ENCODE peak calls at places on chromosome 7, in six cellular contexts. B is GM12878, X is GM12891, S is K562, Y is H1, Q is HepG2. T is an unnamed sample.

GRCh38 chr7:157228864-157229422 is 90.2 kb downstream of the UBE3C start:
- DNase-seq in B (no peak), X (no peak), S (peak), Y (no peak), Q (peak), T (no peak)

GRCh38 chr7:39735903-39736302 is 112.5 kb downstream of the RALA start:
- DNase-seq in B (peak), X (no peak), S (peak), Y (no peak), Q (no peak), T (no peak)

GRCh38 chr7:5692112-5692844 is 89.2 kb downstream of the RNF216 start:
- DNase-seq in B (no peak), X (no peak), S (no peak), Y (no peak), Q (peak), T (no peak)

GRCh38 chr7:115060095-115060830 is 138.4 kb downstream of the MDFIC start:
- DNase-seq in B (no peak), X (no peak), S (no peak), Y (no peak), Q (no peak), T (no peak)

GRCh38 chr7:115005942-115006341 is 84.0 kb downstream of the MDFIC start:
- DNase-seq in B (no peak), X (no peak), S (no peak), Y (peak), Q (peak), T (no peak)

GRCh38 chr7:101370836-101371235 is 8.2 kb downstream of the COL26A1 start:
- DNase-seq in B (no peak), X (no peak), S (no peak), Y (no peak), Q (no peak), T (no peak)

GRCh38 chr7:154574235-154574634 is 428.7 kb downstream of the PAXIP1 start:
- DNase-seq in B (no peak), X (no peak), S (no peak), Y (no peak), Q (no peak), T (no peak)

GRCh38 chr7:152137476-152138025 is 112.1 kb downstream of the GALNT11 start:
- DNase-seq in B (no peak), X (no peak), S (no peak), Y (no peak), Q (no peak), T (no peak)

GRCh38 chr7:138918176-138918575 is 63.0 kb downstream of the KIAA1549 start:
- DNase-seq in B (no peak), X (no peak), S (no peak), Y (no peak), Q (no peak), T (no peak)

GRCh38 chr7:129667116-129667515 is 55.6 kb downstream of the NRF1 start:
- DNase-seq in B (no peak), X (no peak), S (no peak), Y (no peak), Q (no peak), T (no peak)

GRCh38 chr7:98515201-98515600 is 101.9 kb upstream of the NPTX2 start:
- DNase-seq in B (no peak), X (no peak), S (no peak), Y (no peak), Q (no peak), T (no peak)

GRCh38 chr7:80548790-80549530 is 37.1 kb upstream of the GNAT3 start:
- DNase-seq in B (no peak), X (no peak), S (no peak), Y (no peak), Q (no peak), T (no peak)

GRCh38 chr7:82805527-82805960 is 357.1 kb downstream of the PCLO start:
- DNase-seq in B (no peak), X (no peak), S (no peak), Y (no peak), Q (peak), T (no peak)

GRCh38 chr7:22860337-22860736 is 37.7 kb upstream of the TOMM7 start:
- DNase-seq in B (no peak), X (no peak), S (no peak), Y (no peak), Q (no peak), T (no peak)

GRCh38 chr7:112255388-112255720 is 48.9 kb downstream of the ZNF277 start:
- DNase-seq in B (no peak), X (no peak), S (no peak), Y (no peak), Q (no peak), T (no peak)

GRCh38 chr7:96241834-96242233 is 80.1 kb downstream of the SLC25A13 start:
- DNase-seq in B (no peak), X (no peak), S (peak), Y (no peak), Q (no peak), T (no peak)

GRCh38 chr7:131154380-131154779 is 173.3 kb upstream of the MKLN1 start:
- DNase-seq in B (no peak), X (no peak), S (no peak), Y (no peak), Q (no peak), T (no peak)

GRCh38 chr7:111903797-111904196 is 302.4 kb downstream of the DOCK4 start:
- DNase-seq in B (no peak), X (no peak), S (no peak), Y (no peak), Q (no peak), T (no peak)

GRCh38 chr7:148264933-148265557 is 325.5 kb upstream of the C7orf33 start:
- DNase-seq in B (no peak), X (no peak), S (peak), Y (no peak), Q (peak), T (no peak)

GRCh38 chr7:22288212-22288611 is 68.7 kb downstream of the RAPGEF5 start:
- DNase-seq in B (no peak), X (no peak), S (no peak), Y (no peak), Q (no peak), T (no peak)

GRCh38 chr7:90957883-90958282 is 306.4 kb upstream of the FZD1 start:
- DNase-seq in B (no peak), X (no peak), S (no peak), Y (no peak), Q (no peak), T (no peak)

GRCh38 chr7:131219277-131220041 is 108.2 kb upstream of the MKLN1 start:
- DNase-seq in B (no peak), X (no peak), S (no peak), Y (no peak), Q (peak), T (no peak)

GRCh38 chr7:120658516-120658915 is 199.4 kb downstream of the TSPAN12 start:
- DNase-seq in B (no peak), X (no peak), S (no peak), Y (no peak), Q (no peak), T (no peak)

GRCh38 chr7:141258559-141258958 is 184.7 kb downstream of the TMEM178B start:
- DNase-seq in B (no peak), X (no peak), S (no peak), Y (no peak), Q (no peak), T (no peak)

GRCh38 chr7:74178632-74179031 is 4.5 kb downstream of the EIF4H start:
- DNase-seq in B (no peak), X (no peak), S (no peak), Y (no peak), Q (no peak), T (no peak)

GRCh38 chr7:26202019-26202985 is 757 bp downstream of the CBX3 start:
- DNase-seq in B (no peak), X (no peak), S (peak), Y (no peak), Q (no peak), T (peak)
- TF ChIP-seq POLR2AphosphoS5 in B (no peak), X (no peak), S (no peak), Y (peak), Q (no peak), T (no peak)

GRCh38 chr7:106721816-106722785 is 61.1 kb upstream of the CCDC71L start:
- DNase-seq in B (no peak), X (no peak), S (no peak), Y (no peak), Q (no peak), T (no peak)

GRCh38 chr7:106717254-106717996 is 56.5 kb upstream of the CCDC71L start:
- DNase-seq in B (no peak), X (no peak), S (no peak), Y (no peak), Q (no peak), T (no peak)

GRCh38 chr7:106720641-106721040 is 59.7 kb upstream of the CCDC71L start:
- DNase-seq in B (no peak), X (no peak), S (no peak), Y (no peak), Q (no peak), T (no peak)

GRCh38 chr7:106715730-106716129 is 54.8 kb upstream of the CCDC71L start:
- DNase-seq in B (no peak), X (no peak), S (no peak), Y (no peak), Q (no peak), T (no peak)

GRCh38 chr7:106717997-106718871 is 57.3 kb upstream of the CCDC71L start:
- DNase-seq in B (peak), X (no peak), S (peak), Y (no peak), Q (peak), T (no peak)
- TF ChIP-seq POLR2A in B (no peak), X (no peak), S (no peak), Y (no peak), Q (no peak), T (no peak)

GRCh38 chr7:4144171-4144701 is 537.9 kb upstream of the FOXK1 start:
- DNase-seq in B (no peak), X (no peak), S (no peak), Y (no peak), Q (no peak), T (no peak)
- TF ChIP-seq TAF1 in B (no peak), X (no peak), S (no peak), Y (no peak), Q (no peak), T (no peak)

GRCh38 chr7:134502972-134503371 is 24.4 kb upstream of the AKR1B10 start:
- DNase-seq in B (no peak), X (no peak), S (no peak), Y (no peak), Q (no peak), T (no peak)
- TF ChIP-seq POLR2AphosphoS5 in B (no peak), X (no peak), S (no peak), Y (no peak), Q (no peak), T (no peak)

GRCh38 chr7:26398436-26399308 is 107.0 kb downstream of the SNX10 start:
- DNase-seq in B (peak), X (peak), S (peak), Y (no peak), Q (no peak), T (peak)
- TF ChIP-seq POLR2A in B (peak), X (peak), S (peak), Y (no peak), Q (no peak), T (peak)